ENCODE peak calls at places on chromosomes 2 and 18, in four cellular contexts. One of them, this sample, is unnamed.

GRCh38 chr2:214810670-214811069 is 1.2 kb upstream of the BARD1 start:
- DNase-seq in HFF-Myc: no peak
- DNase-seq in GM20000: no peak
- DNase-seq in kidney: peak; percentile 69
- DNase-seq in this sample: no peak

GRCh38 chr2:203122317-203122998 is 107.8 kb downstream of the NBEAL1 start:
- DNase-seq in HFF-Myc: no peak
- DNase-seq in GM20000: no peak
- DNase-seq in kidney: no peak
- DNase-seq in this sample: no peak

GRCh38 chr2:70248810-70249438 is 496 bp upstream of the TIA1 start:
- DNase-seq in HFF-Myc: no peak
- DNase-seq in GM20000: no peak
- DNase-seq in kidney: peak; percentile 93
- DNase-seq in this sample: peak; percentile 95

GRCh38 chr2:224004105-224004715 is 34.9 kb downstream of the SERPINE2 start:
- DNase-seq in HFF-Myc: no peak
- DNase-seq in GM20000: no peak
- DNase-seq in kidney: no peak
- DNase-seq in this sample: no peak

GRCh38 chr18:58416704-58417683 is 211.9 kb downstream of the ALPK2 start:
- DNase-seq in HFF-Myc: peak; percentile 77
- DNase-seq in GM20000: no peak
- DNase-seq in kidney: no peak
- DNase-seq in this sample: no peak

GRCh38 chr2:3288455-3289163 is 89.0 kb downstream of the EIPR1 start:
- DNase-seq in HFF-Myc: no peak
- DNase-seq in GM20000: no peak
- DNase-seq in kidney: no peak
- DNase-seq in this sample: peak; percentile 62

GRCh38 chr18:73007935-73008308 is 140.1 kb upstream of the NETO1 start:
- DNase-seq in HFF-Myc: no peak
- DNase-seq in GM20000: no peak
- DNase-seq in kidney: no peak
- DNase-seq in this sample: no peak

GRCh38 chr2:235389626-235390025 is 104.2 kb upstream of the AGAP1 start:
- DNase-seq in HFF-Myc: no peak
- DNase-seq in GM20000: no peak
- DNase-seq in kidney: no peak
- DNase-seq in this sample: no peak

GRCh38 chr2:224268441-224268840 is 133.5 kb downstream of the FAM124B start:
- DNase-seq in HFF-Myc: peak; percentile 54
- DNase-seq in GM20000: no peak
- DNase-seq in kidney: no peak
- DNase-seq in this sample: no peak

GRCh38 chr2:8332646-8333045 is 349.2 kb upstream of the ID2 start:
- DNase-seq in HFF-Myc: no peak
- DNase-seq in GM20000: no peak
- DNase-seq in kidney: no peak
- DNase-seq in this sample: no peak

GRCh38 chr2:151826737-151827157 is 1.5 kb downstream of the ARL5A start:
- DNase-seq in HFF-Myc: no peak
- DNase-seq in GM20000: peak; percentile 18
- DNase-seq in kidney: no peak
- DNase-seq in this sample: no peak

GRCh38 chr2:24650997-24651642 is 142.1 kb downstream of the PTRHD1 start:
- DNase-seq in HFF-Myc: no peak
- DNase-seq in GM20000: no peak
- DNase-seq in kidney: no peak
- DNase-seq in this sample: no peak

GRCh38 chr2:5723791-5724735 is 31.9 kb downstream of the SOX11 start:
- DNase-seq in HFF-Myc: no peak
- DNase-seq in GM20000: no peak
- DNase-seq in kidney: no peak
- DNase-seq in this sample: no peak

GRCh38 chr18:23134780-23135678 is at the start of gene CABLES1:
- DNase-seq in HFF-Myc: no peak
- DNase-seq in GM20000: peak; percentile 74
- DNase-seq in kidney: peak; percentile 90
- DNase-seq in this sample: no peak

GRCh38 chr2:100865819-100866462 is 46.0 kb downstream of the NPAS2 start:
- DNase-seq in HFF-Myc: no peak
- DNase-seq in GM20000: no peak
- DNase-seq in kidney: no peak
- DNase-seq in this sample: no peak

GRCh38 chr18:75247601-75248421 is 37.2 kb downstream of the TSHZ1 start:
- DNase-seq in HFF-Myc: no peak
- DNase-seq in GM20000: peak; percentile 48
- DNase-seq in kidney: no peak
- DNase-seq in this sample: no peak

GRCh38 chr2:28035163-28035690 is 144.7 kb downstream of the BABAM2 start:
- DNase-seq in HFF-Myc: no peak
- DNase-seq in GM20000: no peak
- DNase-seq in kidney: no peak
- DNase-seq in this sample: no peak

GRCh38 chr2:175062787-175063585 is 57.8 kb upstream of the CHN1 start:
- DNase-seq in HFF-Myc: no peak
- DNase-seq in GM20000: no peak
- DNase-seq in kidney: no peak
- DNase-seq in this sample: no peak

GRCh38 chr2:219836647-219837177 is 209.3 kb downstream of the SLC4A3 start:
- DNase-seq in HFF-Myc: peak; percentile 20
- DNase-seq in GM20000: no peak
- DNase-seq in kidney: no peak
- DNase-seq in this sample: no peak

GRCh38 chr2:30949435-30949834 is 142.2 kb upstream of the CAPN13 start:
- DNase-seq in HFF-Myc: peak; percentile 12
- DNase-seq in GM20000: no peak
- DNase-seq in kidney: no peak
- DNase-seq in this sample: no peak

GRCh38 chr18:65547046-65547445 is 203.8 kb upstream of the CDH7 start:
- DNase-seq in HFF-Myc: no peak
- DNase-seq in GM20000: no peak
- DNase-seq in kidney: no peak
- DNase-seq in this sample: no peak

GRCh38 chr2:230416061-230416721 is at the start of gene SP100:
- DNase-seq in HFF-Myc: no peak
- DNase-seq in GM20000: peak; percentile 78
- DNase-seq in kidney: peak; percentile 91
- DNase-seq in this sample: no peak

GRCh38 chr18:23872701-23873550 is 141.6 kb upstream of the TTC39C start:
- DNase-seq in HFF-Myc: no peak
- DNase-seq in GM20000: no peak
- DNase-seq in kidney: peak; percentile 93
- DNase-seq in this sample: no peak

GRCh38 chr2:69387770-69388481 is 899 bp upstream of the GFPT1 start:
- DNase-seq in HFF-Myc: no peak
- DNase-seq in GM20000: no peak
- DNase-seq in kidney: no peak
- DNase-seq in this sample: no peak

GRCh38 chr18:55763298-55763697 is 175.3 kb upstream of the TCF4 start:
- DNase-seq in HFF-Myc: no peak
- DNase-seq in GM20000: no peak
- DNase-seq in kidney: no peak
- DNase-seq in this sample: no peak

GRCh38 chr2:10868021-10868420 is 43.7 kb upstream of the KCNF1 start:
- DNase-seq in HFF-Myc: no peak
- DNase-seq in GM20000: no peak
- DNase-seq in kidney: no peak
- DNase-seq in this sample: no peak

GRCh38 chr2:222703866-222704265 is 32.4 kb downstream of the MOGAT1 start:
- DNase-seq in HFF-Myc: no peak
- DNase-seq in GM20000: no peak
- DNase-seq in kidney: no peak
- DNase-seq in this sample: no peak

GRCh38 chr2:135337066-135337465 is 194.0 kb downstream of the ZRANB3 start:
- DNase-seq in HFF-Myc: no peak
- DNase-seq in GM20000: no peak
- DNase-seq in kidney: no peak
- DNase-seq in this sample: no peak

GRCh38 chr2:1527153-1527992 is 114.1 kb downstream of the TPO start:
- DNase-seq in HFF-Myc: no peak
- DNase-seq in GM20000: no peak
- DNase-seq in kidney: peak; percentile 15
- DNase-seq in this sample: no peak

GRCh38 chr2:8986327-8986976 is 17.0 kb downstream of the MBOAT2 start:
- DNase-seq in HFF-Myc: no peak
- DNase-seq in GM20000: no peak
- DNase-seq in kidney: no peak
- DNase-seq in this sample: no peak

GRCh38 chr2:26724004-26724750 is 31.7 kb downstream of the KCNK3 start:
- DNase-seq in HFF-Myc: no peak
- DNase-seq in GM20000: no peak
- DNase-seq in kidney: peak; percentile 92
- DNase-seq in this sample: no peak

GRCh38 chr2:163657257-163657656 is 78.6 kb downstream of the FIGN start:
- DNase-seq in HFF-Myc: no peak
- DNase-seq in GM20000: no peak
- DNase-seq in kidney: no peak
- DNase-seq in this sample: no peak

GRCh38 chr2:118847447-118848172 is at the start of gene EN1:
- DNase-seq in HFF-Myc: no peak
- DNase-seq in GM20000: peak; percentile 31
- DNase-seq in kidney: no peak
- DNase-seq in this sample: no peak

GRCh38 chr2:38823386-38823785 is 45.4 kb downstream of the GEMIN6 start:
- DNase-seq in HFF-Myc: no peak
- DNase-seq in GM20000: no peak
- DNase-seq in kidney: no peak
- DNase-seq in this sample: no peak

GRCh38 chr18:55552498-55553189 is 35.3 kb downstream of the TCF4 start:
- DNase-seq in HFF-Myc: no peak
- DNase-seq in GM20000: no peak
- DNase-seq in kidney: no peak
- DNase-seq in this sample: no peak

GRCh38 chr2:23427350-23427749 is 42.4 kb downstream of the KLHL29 start:
- DNase-seq in HFF-Myc: no peak
- DNase-seq in GM20000: no peak
- DNase-seq in kidney: no peak
- DNase-seq in this sample: no peak

GRCh38 chr2:191881982-191882816 is 35.3 kb upstream of the CAVIN2 start:
- DNase-seq in HFF-Myc: no peak
- DNase-seq in GM20000: no peak
- DNase-seq in kidney: peak; percentile 68
- DNase-seq in this sample: peak; percentile 91

DNA sequence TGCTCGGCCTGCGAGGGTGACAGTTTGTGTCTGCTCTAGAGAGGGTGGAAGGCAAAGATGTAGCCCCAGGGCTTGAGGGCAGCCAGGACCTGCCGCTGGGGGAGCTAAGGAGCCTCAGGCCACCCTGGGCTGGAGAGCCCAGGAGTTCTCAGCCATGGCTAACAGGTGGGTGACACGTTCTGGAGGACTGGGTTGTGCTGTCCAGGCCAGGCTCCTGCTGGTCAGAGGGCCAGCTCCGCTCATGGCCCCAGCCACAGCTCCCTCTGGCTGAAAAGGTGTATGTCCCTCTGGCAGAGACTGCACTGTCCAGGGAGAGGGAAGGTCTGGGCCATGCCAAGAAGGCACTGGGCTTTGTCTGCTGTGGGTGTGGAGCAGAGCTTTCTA is 19.2 kb downstream of the TMEM185B start:
- DNase-seq in HFF-Myc: no peak
- DNase-seq in GM20000: no peak
- DNase-seq in kidney: no peak
- DNase-seq in this sample: no peak
- TF ChIP-seq CTCF in HFF-Myc: peak; percentile 35
- TF ChIP-seq CTCF in GM20000: no peak
- TF ChIP-seq CTCF in kidney: no peak
- TF ChIP-seq CTCF in this sample: peak; percentile 8

GRCh38 chr2:73071452-73072399 is at the start of gene SFXN5:
- DNase-seq in HFF-Myc: peak; percentile 61
- DNase-seq in GM20000: peak; percentile 91
- DNase-seq in kidney: peak; percentile 98
- DNase-seq in this sample: peak; percentile 64
- TF ChIP-seq CTCF in HFF-Myc: no peak
- TF ChIP-seq CTCF in GM20000: no peak
- TF ChIP-seq CTCF in kidney: peak; percentile 4
- TF ChIP-seq CTCF in this sample: peak; percentile 54

GRCh38 chr2:96267159-96267971 is 1.3 kb downstream of the CIAO1 start:
- DNase-seq in HFF-Myc: no peak
- DNase-seq in GM20000: peak; percentile 45
- DNase-seq in kidney: no peak
- DNase-seq in this sample: no peak
- TF ChIP-seq CTCF in HFF-Myc: peak; percentile 47
- TF ChIP-seq CTCF in GM20000: peak; percentile 47
- TF ChIP-seq CTCF in kidney: no peak
- TF ChIP-seq CTCF in this sample: peak; percentile 57

GRCh38 chr2:41867553-41867952 is 180.3 kb upstream of the PKDCC start:
- DNase-seq in HFF-Myc: no peak
- DNase-seq in GM20000: no peak
- DNase-seq in kidney: no peak
- DNase-seq in this sample: no peak

GRCh38 chr2:41870948-41871522 is 176.8 kb upstream of the PKDCC start:
- DNase-seq in HFF-Myc: no peak
- DNase-seq in GM20000: no peak
- DNase-seq in kidney: no peak
- DNase-seq in this sample: no peak

GRCh38 chr2:41870257-41870570 is 177.6 kb upstream of the PKDCC start:
- DNase-seq in HFF-Myc: no peak
- DNase-seq in GM20000: no peak
- DNase-seq in kidney: no peak
- DNase-seq in this sample: no peak

GRCh38 chr2:41872646-41873045 is 175.2 kb upstream of the PKDCC start:
- DNase-seq in HFF-Myc: no peak
- DNase-seq in GM20000: no peak
- DNase-seq in kidney: no peak
- DNase-seq in this sample: no peak

DNA sequence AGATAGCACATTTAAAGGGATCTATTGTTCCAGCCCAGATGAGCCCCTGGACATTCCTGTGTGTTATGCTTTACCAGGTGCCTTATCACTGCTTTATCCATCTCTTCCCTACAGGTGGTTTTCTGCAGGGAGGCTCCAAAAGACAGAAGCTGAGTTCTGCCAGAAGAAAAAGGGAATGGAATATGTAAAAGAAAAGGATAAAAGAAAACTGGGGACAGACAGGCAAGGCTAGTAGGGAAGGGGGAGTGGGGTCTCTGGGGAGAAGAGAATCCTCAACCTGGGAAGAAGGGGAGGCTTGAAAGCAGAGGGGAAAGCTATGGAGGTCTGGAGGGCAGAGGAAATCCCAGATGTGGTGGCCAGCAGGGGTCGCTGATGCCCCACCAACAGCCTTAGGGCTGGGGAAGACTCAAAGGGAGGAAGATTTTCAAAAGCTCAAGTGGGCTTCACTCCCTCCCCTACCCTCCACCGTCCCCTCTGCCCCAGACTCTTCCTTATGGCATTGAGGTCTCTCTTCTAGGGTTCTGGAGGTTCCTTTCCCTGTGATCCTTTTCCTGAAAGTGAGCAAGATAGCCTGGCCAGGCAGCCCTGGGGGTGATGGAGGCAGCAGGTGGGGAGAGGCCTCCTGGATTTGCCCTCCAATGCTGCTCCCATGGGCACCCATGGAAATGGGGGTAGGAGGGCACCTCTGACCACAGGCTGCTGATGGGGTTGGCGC is 178.1 kb upstream of the PKDCC start:
- DNase-seq in HFF-Myc: no peak
- DNase-seq in GM20000: peak; percentile 72
- DNase-seq in kidney: peak; percentile 85
- DNase-seq in this sample: no peak
- TF ChIP-seq CTCF in HFF-Myc: peak; percentile 83
- TF ChIP-seq CTCF in GM20000: peak; percentile 95
- TF ChIP-seq CTCF in kidney: peak; percentile 94
- TF ChIP-seq CTCF in this sample: peak; percentile 96

GRCh38 chr2:75716406-75716805 is 5.7 kb upstream of the GCFC2 start:
- DNase-seq in HFF-Myc: no peak
- DNase-seq in GM20000: no peak
- DNase-seq in kidney: no peak
- DNase-seq in this sample: no peak
- TF ChIP-seq CTCF in HFF-Myc: no peak
- TF ChIP-seq CTCF in GM20000: no peak
- TF ChIP-seq CTCF in kidney: peak; percentile 5
- TF ChIP-seq CTCF in this sample: peak; percentile 52

This sample was measured in chondrocyte.